ENCODE peak calls at places on chromosomes 11 and 22, in ten cellular contexts. X is T-helper 9 cell; N is NCI-H1417; Z is activated naive CD8-positive, alpha-beta T cell treated with anti-CD3 and anti-CD28 coated beads for 36 hours; C is fibroblast of the conjunctiva; T is left ventricle myocardium inferior; G is thoracic aorta; E is AG04450; U is Calu3; P is amygdala. L is an unnamed sample.
A peak's percentile ranks its signal among the peaks of the same experiment; 100 is the strongest.

GRCh38 chr22:40157546-40157945 is 20.2 kb upstream of the TNRC6B start:
- DNase-seq in X (no peak), N (peak; percentile 32), Z (no peak), C (no peak), T (no peak), G (no peak), E (no peak), U (no peak), P (no peak), L (no peak)

GRCh38 chr22:39091136-39092081 is 5.6 kb upstream of the APOBEC3H start:
- DNase-seq in X (peak; percentile 35), N (no peak), Z (no peak), C (no peak), T (no peak), G (no peak), E (no peak), U (no peak), P (no peak), L (peak; percentile 29)

GRCh38 chr11:118000067-118000849 is 14.1 kb downstream of the IL10RA start:
- DNase-seq in X (no peak), N (no peak), Z (no peak), C (no peak), T (no peak), G (no peak), E (no peak), U (no peak), P (no peak), L (no peak)

GRCh38 chr22:45240810-45241631 is at the start of gene KIAA0930:
- DNase-seq in X (peak; percentile 86), N (peak; percentile 18), Z (peak; percentile 75), C (peak; percentile 50), T (peak; percentile 82), G (peak; percentile 52), E (peak; percentile 29), U (peak; percentile 68), P (peak; percentile 80), L (peak; percentile 85)

GRCh38 chr22:24244144-24244787 is 616 bp downstream of the GGT5 start:
- DNase-seq in X (no peak), N (no peak), Z (no peak), C (peak; percentile 53), T (peak; percentile 50), G (no peak), E (no peak), U (no peak), P (no peak), L (no peak)

GRCh38 chr11:3122775-3123201 is 42.3 kb downstream of the OSBPL5 start:
- DNase-seq in X (no peak), N (no peak), Z (no peak), C (no peak), T (peak; percentile 18), G (no peak), E (no peak), U (no peak), P (no peak), L (no peak)

GRCh38 chr22:44130076-44130711 is 50.5 kb upstream of the PARVG start:
- DNase-seq in X (no peak), N (peak; percentile 64), Z (no peak), C (no peak), T (no peak), G (no peak), E (no peak), U (no peak), P (no peak), L (no peak)

GRCh38 chr22:20606041-20606783 is 98.8 kb downstream of the MED15 start:
- DNase-seq in X (peak; percentile 57), N (peak; percentile 72), Z (peak; percentile 67), C (peak; percentile 40), T (no peak), G (no peak), E (peak; percentile 21), U (peak; percentile 86), P (no peak), L (peak; percentile 61)

GRCh38 chr11:27357250-27357649 is 5.8 kb downstream of the CCDC34 start:
- DNase-seq in X (no peak), N (peak; percentile 17), Z (no peak), C (no peak), T (no peak), G (no peak), E (no peak), U (no peak), P (no peak), L (no peak)

GRCh38 chr11:18367431-18367830 is 26.9 kb upstream of the LDHA start:
- DNase-seq in X (no peak), N (no peak), Z (no peak), C (peak; percentile 9), T (no peak), G (no peak), E (no peak), U (no peak), P (no peak), L (no peak)

GRCh38 chr11:128901655-128902514 is 10.7 kb downstream of the KCNJ5 start:
- DNase-seq in X (no peak), N (no peak), Z (no peak), C (no peak), T (no peak), G (no peak), E (no peak), U (no peak), P (no peak), L (no peak)

GRCh38 chr11:107699371-107700348 is 12.2 kb downstream of the SLN start:
- DNase-seq in X (no peak), N (no peak), Z (no peak), C (no peak), T (no peak), G (no peak), E (no peak), U (no peak), P (no peak), L (no peak)

GRCh38 chr11:93396356-93396755 is 65.8 kb downstream of the DEUP1 start:
- DNase-seq in X (no peak), N (no peak), Z (no peak), C (no peak), T (no peak), G (no peak), E (no peak), U (no peak), P (no peak), L (no peak)

GRCh38 chr11:26583550-26583949 is 11.5 kb upstream of the MUC15 start:
- DNase-seq in X (no peak), N (no peak), Z (no peak), C (peak; percentile 74), T (no peak), G (no peak), E (no peak), U (peak; percentile 68), P (no peak), L (no peak)

GRCh38 chr22:43159484-43160178 is 8.3 kb downstream of the TSPO start:
- DNase-seq in X (no peak), N (no peak), Z (no peak), C (no peak), T (no peak), G (no peak), E (no peak), U (peak; percentile 29), P (no peak), L (no peak)

GRCh38 chr11:13260196-13260962 is 17.2 kb upstream of the BMAL1 start:
- DNase-seq in X (no peak), N (peak; percentile 23), Z (no peak), C (no peak), T (no peak), G (no peak), E (no peak), U (no peak), P (no peak), L (no peak)

GRCh38 chr11:44326615-44327475 is 16.9 kb upstream of the ALX4 start:
- DNase-seq in X (no peak), N (no peak), Z (no peak), C (no peak), T (no peak), G (no peak), E (no peak), U (no peak), P (no peak), L (no peak)

GRCh38 chr22:45424241-45424731 is 10.8 kb downstream of the RIBC2 start:
- DNase-seq in X (no peak), N (no peak), Z (no peak), C (no peak), T (no peak), G (no peak), E (no peak), U (peak; percentile 30), P (no peak), L (no peak)

GRCh38 chr22:27242917-27243589 is 558.5 kb downstream of the MN1 start:
- DNase-seq in X (no peak), N (no peak), Z (no peak), C (no peak), T (no peak), G (no peak), E (no peak), U (peak; percentile 17), P (no peak), L (no peak)

GRCh38 chr11:1917523-1918435 is 1.7 kb upstream of the TNNT3 start:
- DNase-seq in X (no peak), N (no peak), Z (no peak), C (no peak), T (no peak), G (no peak), E (no peak), U (no peak), P (no peak), L (no peak)

GRCh38 chr22:33328789-33329296 is 270.7 kb upstream of the SYN3 start:
- DNase-seq in X (no peak), N (no peak), Z (no peak), C (no peak), T (no peak), G (no peak), E (peak; percentile 27), U (peak; percentile 69), P (no peak), L (no peak)

GRCh38 chr11:78244546-78245315 is 56.0 kb downstream of the USP35 start:
- DNase-seq in X (no peak), N (no peak), Z (no peak), C (no peak), T (no peak), G (no peak), E (no peak), U (no peak), P (no peak), L (no peak)

GRCh38 chr11:67642148-67642475 is 2.5 kb upstream of the TBX10 start:
- DNase-seq in X (no peak), N (no peak), Z (no peak), C (no peak), T (no peak), G (no peak), E (no peak), U (no peak), P (no peak), L (no peak)

GRCh38 chr22:22111267-22111751 is 128.7 kb upstream of the TOP3B start:
- DNase-seq in X (no peak), N (no peak), Z (peak; percentile 35), C (no peak), T (no peak), G (no peak), E (peak; percentile 77), U (no peak), P (no peak), L (no peak)

GRCh38 chr22:48182896-48183805 is 1420.7 kb downstream of the TBC1D22A start:
- DNase-seq in X (no peak), N (no peak), Z (no peak), C (no peak), T (no peak), G (no peak), E (no peak), U (no peak), P (no peak), L (no peak)

GRCh38 chr22:38824587-38824986 is 19.2 kb downstream of the NPTXR start:
- DNase-seq in X (peak; percentile 11), N (no peak), Z (peak; percentile 34), C (peak; percentile 24), T (peak; percentile 38), G (no peak), E (peak; percentile 38), U (peak; percentile 76), P (peak; percentile 53), L (peak; percentile 31)

GRCh38 chr22:38704568-38705234 is 1.0 kb upstream of the GTPBP1 start:
- DNase-seq in X (no peak), N (no peak), Z (no peak), C (no peak), T (no peak), G (no peak), E (no peak), U (no peak), P (no peak), L (no peak)

GRCh38 chr11:62140302-62141110 is 16.7 kb downstream of the INCENP start:
- DNase-seq in X (no peak), N (no peak), Z (no peak), C (no peak), T (no peak), G (no peak), E (no peak), U (no peak), P (no peak), L (no peak)

L was measured in activated gamma-delta T cell treated with Interleukin-2 at 50 U/mL for 16 hours.